ENCODE peak calls at places on chromosome 21, in eight cellular contexts. F is OCI-LY7; O is brain microvascular endothelial cell; T is endodermal cell; N is mammary epithelial cell; Y is heart left ventricle; M is CD4-positive, alpha-beta T cell; Z is Panc1. K is an unnamed sample.

GRCh38 chr21:34908424-34909055 is 140.6 kb downstream of the RUNX1 start:
- DNase-seq in F (no peak), O (no peak), T (peak), N (no peak), Y (no peak), M (no peak), Z (no peak), K (peak)

GRCh38 chr21:36729301-36729970 is 30.5 kb downstream of the SIM2 start:
- DNase-seq in F (no peak), O (no peak), T (peak), N (no peak), Y (no peak), M (no peak), Z (no peak), K (no peak)

GRCh38 chr21:37642493-37642892 is 273.8 kb downstream of the KCNJ6 start:
- DNase-seq in F (peak), O (no peak), T (peak), N (peak), Y (no peak), M (peak), Z (no peak), K (peak)

GRCh38 chr21:35150562-35151226 is 101.6 kb upstream of the RUNX1 start:
- DNase-seq in F (no peak), O (no peak), T (no peak), N (peak), Y (no peak), M (no peak), Z (no peak), K (no peak)

GRCh38 chr21:34593423-34593822 is 21.5 kb downstream of the RCAN1 start:
- DNase-seq in F (no peak), O (no peak), T (peak), N (no peak), Y (no peak), M (no peak), Z (no peak), K (no peak)

GRCh38 chr21:43906585-43907370 is 41.8 kb downstream of the AGPAT3 start:
- DNase-seq in F (no peak), O (no peak), T (no peak), N (no peak), Y (no peak), M (no peak), Z (no peak), K (no peak)

GRCh38 chr21:17900281-17900989 is 81.3 kb upstream of the C21orf91 start:
- DNase-seq in F (no peak), O (no peak), T (peak), N (no peak), Y (peak), M (no peak), Z (no peak), K (no peak)

GRCh38 chr21:42622284-42622683 is 31.1 kb upstream of the PDE9A start:
- DNase-seq in F (no peak), O (no peak), T (no peak), N (no peak), Y (no peak), M (no peak), Z (no peak), K (no peak)

GRCh38 chr21:43772368-43772870 is 3.7 kb downstream of the CSTB start:
- DNase-seq in F (no peak), O (no peak), T (peak), N (no peak), Y (no peak), M (no peak), Z (no peak), K (no peak)

GRCh38 chr21:24395320-24395933 is 1211.9 kb downstream of the MRPL39 start:
- DNase-seq in F (no peak), O (no peak), T (no peak), N (no peak), Y (no peak), M (no peak), Z (no peak), K (peak)

GRCh38 chr21:35399002-35399401 is 349.9 kb upstream of the RUNX1 start:
- DNase-seq in F (no peak), O (no peak), T (no peak), N (peak), Y (no peak), M (no peak), Z (no peak), K (no peak)

GRCh38 chr21:37368536-37369279 is 2.1 kb downstream of the DYRK1A start:
- DNase-seq in F (no peak), O (peak), T (peak), N (peak), Y (no peak), M (no peak), Z (no peak), K (peak)

GRCh38 chr21:38985423-38986378 is 180.0 kb downstream of the ETS2 start:
- DNase-seq in F (no peak), O (peak), T (no peak), N (peak), Y (peak), M (no peak), Z (no peak), K (peak)

GRCh38 chr21:45306453-45306831 is 18.7 kb upstream of the POFUT2 start:
- DNase-seq in F (no peak), O (no peak), T (peak), N (no peak), Y (no peak), M (no peak), Z (no peak), K (no peak)

GRCh38 chr21:27519357-27519756 is 552.5 kb upstream of the ADAMTS5 start:
- DNase-seq in F (no peak), O (peak), T (no peak), N (peak), Y (no peak), M (no peak), Z (no peak), K (no peak)

GRCh38 chr21:26123012-26123411 is 47.6 kb downstream of the APP start:
- DNase-seq in F (no peak), O (no peak), T (no peak), N (no peak), Y (no peak), M (no peak), Z (no peak), K (no peak)

GRCh38 chr21:17270234-17270633 is 242.6 kb upstream of the CXADR start:
- DNase-seq in F (peak), O (peak), T (no peak), N (peak), Y (no peak), M (no peak), Z (no peak), K (peak)

GRCh38 chr21:37207441-37208009 is 59.6 kb downstream of the VPS26C start:
- DNase-seq in F (no peak), O (no peak), T (no peak), N (peak), Y (no peak), M (no peak), Z (no peak), K (peak)

GRCh38 chr21:34524671-34525601 is 12.9 kb upstream of the KCNE1 start:
- DNase-seq in F (no peak), O (no peak), T (peak), N (peak), Y (no peak), M (no peak), Z (no peak), K (no peak)

GRCh38 chr21:44329971-44330681 is 9.1 kb downstream of the CFAP410 start:
- DNase-seq in F (no peak), O (no peak), T (no peak), N (no peak), Y (no peak), M (no peak), Z (no peak), K (no peak)

GRCh38 chr21:34335316-34335715 is 28.5 kb upstream of the KCNE2 start:
- DNase-seq in F (no peak), O (no peak), T (peak), N (no peak), Y (no peak), M (no peak), Z (no peak), K (no peak)

GRCh38 chr21:37257967-37258877 is 8.9 kb downstream of the VPS26C start:
- DNase-seq in F (no peak), O (peak), T (peak), N (peak), Y (peak), M (peak), Z (no peak), K (peak)

GRCh38 chr21:42498012-42498411 is 2.0 kb upstream of the RSPH1 start:
- DNase-seq in F (no peak), O (no peak), T (no peak), N (no peak), Y (no peak), M (no peak), Z (no peak), K (no peak)

GRCh38 chr21:25997788-25998611 is 172.6 kb downstream of the APP start:
- DNase-seq in F (no peak), O (no peak), T (peak), N (peak), Y (no peak), M (no peak), Z (no peak), K (no peak)

GRCh38 chr21:15706686-15707085 is 23.1 kb upstream of the USP25 start:
- DNase-seq in F (no peak), O (peak), T (peak), N (peak), Y (no peak), M (no peak), Z (no peak), K (peak)

GRCh38 chr21:42997053-42997452 is 22.7 kb downstream of the PKNOX1 start:
- DNase-seq in F (no peak), O (peak), T (no peak), N (peak), Y (peak), M (no peak), Z (no peak), K (peak)

GRCh38 chr21:25408666-25409065 is 198.6 kb downstream of the MRPL39 start:
- DNase-seq in F (no peak), O (no peak), T (no peak), N (no peak), Y (no peak), M (no peak), Z (no peak), K (no peak)

GRCh38 chr21:21921410-21922232 is 923.4 kb downstream of the NCAM2 start:
- DNase-seq in F (peak), O (no peak), T (no peak), N (no peak), Y (no peak), M (no peak), Z (no peak), K (peak)

GRCh38 chr21:42096593-42096992 is 25.5 kb downstream of the UMODL1 start:
- DNase-seq in F (no peak), O (no peak), T (no peak), N (no peak), Y (no peak), M (no peak), Z (no peak), K (no peak)

GRCh38 chr21:38834725-38835124 is 29.0 kb downstream of the ETS2 start:
- DNase-seq in F (no peak), O (no peak), T (no peak), N (no peak), Y (no peak), M (no peak), Z (no peak), K (no peak)

GRCh38 chr21:21111309-21111920 is 113.2 kb downstream of the NCAM2 start:
- DNase-seq in F (no peak), O (no peak), T (no peak), N (no peak), Y (no peak), M (no peak), Z (no peak), K (no peak)

GRCh38 chr21:14401217-14401616 is 18.3 kb upstream of the HSPA13 start:
- DNase-seq in F (no peak), O (no peak), T (no peak), N (no peak), Y (no peak), M (no peak), Z (no peak), K (no peak)

GRCh38 chr21:14405225-14405624 is 22.3 kb upstream of the HSPA13 start:
- DNase-seq in F (no peak), O (no peak), T (no peak), N (no peak), Y (no peak), M (no peak), Z (no peak), K (no peak)

GRCh38 chr21:14403681-14404318 is 20.9 kb upstream of the HSPA13 start:
- DNase-seq in F (peak), O (peak), T (no peak), N (peak), Y (no peak), M (no peak), Z (no peak), K (peak)
- TF ChIP-seq CTCF in F (peak), O (peak), T (peak), N (peak), Y (peak), M (peak), Z (peak), K (peak)

DNA sequence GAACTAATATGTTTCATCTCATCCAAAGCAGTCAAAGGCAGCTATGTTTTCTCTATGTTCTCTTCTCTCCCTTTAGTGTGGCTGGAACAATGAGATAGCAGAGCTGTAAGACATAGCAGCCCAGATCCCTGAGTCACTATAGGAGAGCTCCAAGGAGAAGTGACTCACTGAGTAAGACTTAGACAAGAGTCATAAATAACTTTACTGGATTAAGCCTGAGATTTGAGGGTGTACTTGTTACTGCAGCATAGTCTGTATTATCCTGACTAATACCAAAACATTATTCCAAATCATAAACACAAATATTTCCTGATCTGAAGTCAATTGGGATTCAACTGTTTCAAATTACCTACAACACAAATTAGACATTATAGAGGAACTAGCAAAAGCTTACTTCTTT is 3.9 kb downstream of the KRTAP19-8 start:
- DNase-seq in F (no peak), O (no peak), T (no peak), N (peak), Y (no peak), M (no peak), Z (no peak), K (no peak)
- TF ChIP-seq CTCF in F (no peak), O (no peak), T (no peak), N (no peak), Y (no peak), M (no peak), Z (no peak), K (no peak)

GRCh38 chr21:32844076-32844475 is 72.5 kb upstream of the PAXBP1 start:
- DNase-seq in F (no peak), O (no peak), T (no peak), N (no peak), Y (no peak), M (no peak), Z (no peak), K (no peak)

GRCh38 chr21:32843561-32843960 is 72.0 kb upstream of the PAXBP1 start:
- DNase-seq in F (no peak), O (no peak), T (no peak), N (no peak), Y (no peak), M (no peak), Z (no peak), K (no peak)

GRCh38 chr21:32844653-32845443 is 73.3 kb upstream of the PAXBP1 start:
- DNase-seq in F (no peak), O (peak), T (no peak), N (peak), Y (no peak), M (no peak), Z (no peak), K (peak)
- TF ChIP-seq CTCF in F (no peak), O (peak), T (peak), N (no peak), Y (no peak), M (no peak), Z (no peak), K (no peak)

GRCh38 chr21:40841524-40842196 is 5.3 kb downstream of the DSCAM start:
- DNase-seq in F (no peak), O (no peak), T (peak), N (peak), Y (peak), M (no peak), Z (no peak), K (no peak)

GRCh38 chr21:40839551-40839950 is 7.4 kb downstream of the DSCAM start:
- DNase-seq in F (no peak), O (no peak), T (no peak), N (no peak), Y (no peak), M (no peak), Z (no peak), K (no peak)

GRCh38 chr21:40837456-40837855 is 9.5 kb downstream of the DSCAM start:
- DNase-seq in F (no peak), O (no peak), T (no peak), N (peak), Y (no peak), M (no peak), Z (no peak), K (no peak)

GRCh38 chr21:40842197-40842552 is 4.8 kb downstream of the DSCAM start:
- DNase-seq in F (no peak), O (no peak), T (no peak), N (no peak), Y (no peak), M (no peak), Z (no peak), K (no peak)

GRCh38 chr21:40840441-40840840 is 6.5 kb downstream of the DSCAM start:
- DNase-seq in F (no peak), O (no peak), T (no peak), N (peak), Y (no peak), M (no peak), Z (no peak), K (no peak)
- TF ChIP-seq CTCF in F (no peak), O (no peak), T (no peak), N (no peak), Y (no peak), M (no peak), Z (no peak), K (no peak)